ENCODE peak calls at places on chromosomes 12 and 14, in four cellular contexts. Y is HCT116, G is K562, A is HepG2. F is an unnamed sample.

GRCh38 chr14:23546450-23547035 is 5.0 kb downstream of the ZFHX2 start:
- DNase-seq in Y (no peak), G (no peak), A (no peak), F (no peak)

GRCh38 chr12:108616941-108617858 is 16.5 kb downstream of the SELPLG start:
- DNase-seq in Y (no peak), G (no peak), A (no peak), F (no peak)

GRCh38 chr12:54306925-54307731 is 6.3 kb upstream of the NFE2 start:
- DNase-seq in Y (peak; percentile 78), G (peak; percentile 91), A (peak; percentile 58), F (no peak)

GRCh38 chr12:125089626-125090025 is 24.4 kb downstream of the AACS start:
- DNase-seq in Y (no peak), G (no peak), A (no peak), F (no peak)

GRCh38 chr12:64729909-64730584 is 29.2 kb downstream of the GNS start:
- DNase-seq in Y (no peak), G (no peak), A (no peak), F (no peak)

GRCh38 chr12:98532687-98533304 is 17.4 kb downstream of the TMPO start:
- DNase-seq in Y (peak; percentile 60), G (peak; percentile 48), A (peak; percentile 59), F (no peak)

GRCh38 chr14:77037338-77037782 is 8.9 kb upstream of the IRF2BPL start:
- DNase-seq in Y (no peak), G (no peak), A (no peak), F (no peak)

GRCh38 chr12:22787557-22787956 is 162.6 kb downstream of the ETNK1 start:
- DNase-seq in Y (no peak), G (no peak), A (no peak), F (no peak)

GRCh38 chr12:106645074-106645421 is 62.2 kb downstream of the RFX4 start:
- DNase-seq in Y (no peak), G (no peak), A (peak; percentile 93), F (no peak)

GRCh38 chr12:93005928-93006654 is 77.0 kb upstream of the EEA1 start:
- DNase-seq in Y (no peak), G (no peak), A (peak; percentile 96), F (no peak)

GRCh38 chr12:15883536-15883935 is 1.3 kb downstream of the STRAP start:
- DNase-seq in Y (no peak), G (no peak), A (no peak), F (no peak)

GRCh38 chr12:52042706-52043385 is 8.4 kb upstream of the NR4A1 start:
- DNase-seq in Y (no peak), G (no peak), A (no peak), F (no peak)

GRCh38 chr12:4268549-4269181 is 4.9 kb upstream of the CCND2 start:
- DNase-seq in Y (no peak), G (no peak), A (no peak), F (no peak)

DNA sequence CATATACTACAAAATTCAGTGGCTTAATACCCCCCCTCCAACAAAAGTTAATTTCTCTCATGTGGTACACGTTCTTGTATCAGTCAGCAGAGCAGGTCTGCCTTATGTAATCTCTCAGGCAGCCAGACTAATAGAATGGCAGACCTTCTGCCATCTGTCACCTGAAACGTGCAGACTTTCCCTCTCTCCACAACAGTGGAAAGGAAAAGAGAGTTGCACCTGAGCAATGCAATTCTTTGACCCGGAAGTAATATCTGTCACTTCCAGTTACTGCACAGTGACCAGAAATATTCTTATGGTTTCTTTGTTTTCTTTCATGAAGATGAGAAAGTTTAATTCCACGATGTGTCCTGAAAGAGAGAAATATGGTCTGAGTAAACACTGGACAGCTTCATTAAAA is 14.4 kb downstream of the KERA start:
- DNase-seq in Y (no peak), G (no peak), A (no peak), F (no peak)
- TF ChIP-seq FOSL1 in Y (no peak), G (no peak), A (no peak), F (no peak)

GRCh38 chr14:51485733-51486132 is 166.0 kb upstream of the FRMD6 start:
- DNase-seq in Y (no peak), G (no peak), A (no peak), F (no peak)

GRCh38 chr14:51491036-51491545 is 160.6 kb upstream of the FRMD6 start:
- DNase-seq in Y (no peak), G (no peak), A (no peak), F (no peak)

GRCh38 chr14:51487848-51488247 is 163.9 kb upstream of the FRMD6 start:
- DNase-seq in Y (no peak), G (no peak), A (no peak), F (no peak)

GRCh38 chr14:51490205-51490604 is 161.5 kb upstream of the FRMD6 start:
- DNase-seq in Y (no peak), G (no peak), A (no peak), F (no peak)

DNA sequence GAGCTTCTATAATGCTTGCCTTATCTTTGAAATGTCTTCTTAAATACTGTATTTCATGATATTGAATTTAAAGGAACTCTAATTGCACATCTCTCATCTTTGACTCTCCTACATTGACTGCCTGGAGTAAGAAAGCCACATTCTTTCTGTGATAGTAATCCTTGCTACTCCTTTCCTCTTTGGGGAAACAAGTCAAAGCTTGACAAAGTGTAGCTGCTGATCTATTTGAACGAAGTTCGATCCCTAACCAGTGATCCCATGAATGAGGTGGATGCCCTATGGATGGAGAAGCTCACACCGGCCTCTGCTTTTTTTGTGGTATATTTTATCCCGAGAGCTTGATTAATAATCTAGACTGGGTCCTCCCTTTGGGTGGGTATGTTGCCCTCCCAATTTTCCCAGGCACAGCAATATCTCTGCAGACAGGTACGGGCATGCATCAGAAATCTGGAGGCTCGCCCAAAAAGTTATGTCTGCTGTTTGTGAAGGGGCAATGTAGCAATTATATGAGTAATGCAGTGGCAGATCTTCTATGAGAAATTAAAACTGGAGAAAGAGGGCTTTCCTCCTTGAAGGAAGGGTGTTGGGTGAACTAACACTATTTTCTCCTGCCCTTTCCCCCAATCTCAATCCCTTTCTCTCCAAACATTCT is 163.0 kb upstream of the FRMD6 start:
- DNase-seq in Y (no peak), G (no peak), A (no peak), F (no peak)
- TF ChIP-seq FOSL1 in Y (no peak), G (no peak), A (no peak), F (no peak)

GRCh38 chr14:95885866-95886265 is 9.2 kb downstream of the TUNAR start:
- DNase-seq in Y (no peak), G (no peak), A (no peak), F (no peak)
- TF ChIP-seq FOSL1 in Y (no peak), G (no peak), A (no peak), F (no peak)

GRCh38 chr14:74946659-74947281 is 8.6 kb downstream of the PGF start:
- DNase-seq in Y (no peak), G (peak; percentile 34), A (no peak), F (no peak)

GRCh38 chr14:74942608-74943007 is 12.8 kb downstream of the PGF start:
- DNase-seq in Y (no peak), G (peak; percentile 26), A (no peak), F (no peak)

GRCh38 chr14:74947353-74948227 is 7.8 kb downstream of the PGF start:
- DNase-seq in Y (no peak), G (no peak), A (no peak), F (no peak)

GRCh38 chr14:74945852-74946658 is 9.3 kb downstream of the PGF start:
- DNase-seq in Y (peak; percentile 39), G (peak; percentile 72), A (peak; percentile 84), F (peak; percentile 95)

GRCh38 chr14:74945261-74945851 is 10.0 kb downstream of the PGF start:
- DNase-seq in Y (peak; percentile 27), G (peak; percentile 66), A (no peak), F (peak; percentile 93)
- TF ChIP-seq FOSL1 in Y (no peak), G (no peak), A (no peak), F (no peak)

GRCh38 chr14:21098134-21098891 is at the start of gene ZNF219:
- DNase-seq in Y (no peak), G (peak; percentile 78), A (peak; percentile 74), F (peak; percentile 86)
- TF ChIP-seq FOSL1 in Y (no peak), G (no peak), A (no peak), F (no peak)

GRCh38 chr14:67683821-67684220 is 9.4 kb upstream of the VTI1B start:
- DNase-seq in Y (no peak), G (no peak), A (no peak), F (no peak)

GRCh38 chr14:67680941-67681340 is 6.5 kb upstream of the VTI1B start:
- DNase-seq in Y (no peak), G (no peak), A (no peak), F (no peak)

GRCh38 chr14:67675219-67675582 is 769 bp upstream of the VTI1B start:
- DNase-seq in Y (no peak), G (no peak), A (no peak), F (no peak)

GRCh38 chr14:67674480-67675218 is at the start of gene VTI1B:
- DNase-seq in Y (peak; percentile 48), G (peak; percentile 73), A (peak; percentile 65), F (peak; percentile 89)

GRCh38 chr14:67680121-67680602 is 5.7 kb upstream of the VTI1B start:
- DNase-seq in Y (no peak), G (peak; percentile 27), A (no peak), F (no peak)
- TF ChIP-seq FOSL1 in Y (no peak), G (peak; percentile 90), A (no peak), F (no peak)

F was measured in H1.